ENCODE peak calls at places on chromosomes 6 and 20, in eight cellular contexts. P, C, V, Z, U, S, I and J are unnamed samples.

GRCh38 chr20:56187791-56188190 is 60.7 kb upstream of the MC3R start:
- DNase-seq in P (no peak), C (no peak), V (no peak), Z (no peak), U (no peak), S (no peak), I (no peak), J (no peak)

GRCh38 chr20:43925786-43926185 is 11.1 kb downstream of the TOX2 start:
- DNase-seq in P (no peak), C (no peak), V (peak), Z (no peak), U (peak), S (no peak), I (no peak), J (no peak)

GRCh38 chr6:64012351-64013060 is 376.9 kb downstream of the PHF3 start:
- DNase-seq in P (no peak), C (peak), V (no peak), Z (no peak), U (no peak), S (no peak), I (no peak), J (peak)

GRCh38 chr6:84280030-84280429 is 52.6 kb upstream of the CEP162 start:
- DNase-seq in P (no peak), C (no peak), V (no peak), Z (no peak), U (no peak), S (no peak), I (no peak), J (no peak)

GRCh38 chr6:108561742-108562502 is 1.2 kb downstream of the FOXO3 start:
- DNase-seq in P (peak), C (peak), V (no peak), Z (peak), U (peak), S (peak), I (no peak), J (no peak)

GRCh38 chr6:39962831-39963230 is 28.6 kb upstream of the MOCS1 start:
- DNase-seq in P (no peak), C (no peak), V (no peak), Z (no peak), U (no peak), S (no peak), I (no peak), J (no peak)

GRCh38 chr6:3542032-3542640 is 85.3 kb upstream of the SLC22A23 start:
- DNase-seq in P (no peak), C (no peak), V (no peak), Z (no peak), U (no peak), S (no peak), I (no peak), J (no peak)

GRCh38 chr6:91718198-91718597 is 1131.3 kb upstream of the MAP3K7 start:
- DNase-seq in P (no peak), C (no peak), V (no peak), Z (no peak), U (no peak), S (no peak), I (no peak), J (peak)

GRCh38 chr6:166757226-166758135 is 130.4 kb upstream of the RPS6KA2 start:
- DNase-seq in P (no peak), C (no peak), V (no peak), Z (no peak), U (no peak), S (no peak), I (no peak), J (no peak)

GRCh38 chr6:143677891-143678737 is at the start of gene PHACTR2:
- DNase-seq in P (peak), C (peak), V (peak), Z (peak), U (peak), S (peak), I (peak), J (no peak)

GRCh38 chr6:110400208-110400607 is 15.2 kb downstream of the DDO start:
- DNase-seq in P (no peak), C (no peak), V (no peak), Z (no peak), U (no peak), S (no peak), I (no peak), J (no peak)

GRCh38 chr6:92706976-92707375 is 712.4 kb downstream of the EPHA7 start:
- DNase-seq in P (no peak), C (no peak), V (no peak), Z (no peak), U (no peak), S (no peak), I (no peak), J (no peak)

GRCh38 chr6:96197241-96197640 is 181.5 kb downstream of the FUT9 start:
- DNase-seq in P (no peak), C (no peak), V (no peak), Z (no peak), U (no peak), S (no peak), I (no peak), J (no peak)

GRCh38 chr6:89087881-89088280 is 7.3 kb downstream of the PNRC1 start:
- DNase-seq in P (no peak), C (no peak), V (no peak), Z (no peak), U (no peak), S (no peak), I (no peak), J (no peak)

GRCh38 chr6:160055378-160055777 is 66.2 kb upstream of the SLC22A1 start:
- DNase-seq in P (no peak), C (no peak), V (no peak), Z (no peak), U (no peak), S (no peak), I (peak), J (no peak)

GRCh38 chr6:112183271-112183671 is 71.1 kb downstream of the LAMA4 start:
- DNase-seq in P (no peak), C (no peak), V (no peak), Z (no peak), U (no peak), S (no peak), I (no peak), J (no peak)

GRCh38 chr6:111861321-111861938 is 11.8 kb downstream of the FYN start:
- DNase-seq in P (no peak), C (no peak), V (no peak), Z (no peak), U (no peak), S (no peak), I (no peak), J (no peak)

GRCh38 chr20:22717466-22717865 is 133.1 kb upstream of the FOXA2 start:
- DNase-seq in P (no peak), C (no peak), V (no peak), Z (no peak), U (no peak), S (no peak), I (no peak), J (no peak)

GRCh38 chr6:101806241-101806640 is 412.7 kb downstream of the GRIK2 start:
- DNase-seq in P (no peak), C (no peak), V (no peak), Z (no peak), U (no peak), S (no peak), I (no peak), J (no peak)

GRCh38 chr6:55578537-55579363 is at the start of gene HMGCLL1:
- DNase-seq in P (no peak), C (peak), V (no peak), Z (peak), U (peak), S (no peak), I (peak), J (no peak)

GRCh38 chr6:6883011-6883410 is 224.8 kb upstream of the RREB1 start:
- DNase-seq in P (no peak), C (no peak), V (no peak), Z (no peak), U (no peak), S (no peak), I (no peak), J (no peak)
- TF ChIP-seq CTCF in P (no peak), C (no peak), V (no peak), Z (no peak), U (no peak), S (no peak), I (no peak), J (no peak)

DNA sequence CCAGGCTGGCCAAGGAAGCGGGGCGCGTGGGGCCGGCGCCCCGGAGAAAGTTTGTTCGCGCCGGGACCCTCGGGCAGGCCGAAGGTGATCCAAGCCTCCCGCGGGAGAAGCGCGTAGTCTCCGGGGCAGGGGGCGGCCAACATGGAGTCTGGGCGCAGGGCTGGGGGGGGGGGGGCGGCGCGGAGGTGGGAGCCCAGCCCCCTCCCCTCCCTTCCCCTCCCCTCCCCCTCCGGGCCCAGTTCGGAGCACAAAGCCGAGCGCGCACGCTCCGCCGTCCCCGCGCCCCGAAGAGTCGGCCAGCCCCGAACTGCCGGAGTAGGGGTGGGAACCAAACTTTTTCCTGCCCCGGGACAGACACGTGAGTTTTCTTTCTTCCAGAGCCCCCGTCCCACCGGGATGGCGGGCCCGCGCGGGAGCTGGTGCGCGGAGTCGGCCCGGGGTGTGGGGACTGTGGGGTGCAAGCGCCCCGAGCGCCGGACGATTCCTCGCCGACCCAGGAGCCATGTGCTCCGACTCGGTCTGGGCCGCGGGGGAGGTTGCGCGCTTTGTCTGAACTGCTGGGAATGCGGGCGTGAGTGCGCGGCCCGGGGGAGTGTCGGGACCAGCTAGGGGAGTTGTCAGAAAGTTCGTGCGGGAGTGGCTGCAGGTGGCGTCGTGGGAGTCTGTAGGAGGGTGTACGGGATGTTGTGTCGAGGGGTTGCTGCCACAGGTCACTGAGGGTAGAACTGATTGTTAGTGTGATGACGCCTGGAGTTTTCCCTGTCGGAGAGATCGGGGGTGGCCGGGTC is 1.1 kb downstream of the TGIF2 start:
- DNase-seq in P (peak), C (peak), V (peak), Z (peak), U (peak), S (peak), I (no peak), J (peak)
- TF ChIP-seq CTCF in P (no peak), C (no peak), V (no peak), Z (no peak), U (no peak), S (no peak), I (no peak), J (no peak)

DNA sequence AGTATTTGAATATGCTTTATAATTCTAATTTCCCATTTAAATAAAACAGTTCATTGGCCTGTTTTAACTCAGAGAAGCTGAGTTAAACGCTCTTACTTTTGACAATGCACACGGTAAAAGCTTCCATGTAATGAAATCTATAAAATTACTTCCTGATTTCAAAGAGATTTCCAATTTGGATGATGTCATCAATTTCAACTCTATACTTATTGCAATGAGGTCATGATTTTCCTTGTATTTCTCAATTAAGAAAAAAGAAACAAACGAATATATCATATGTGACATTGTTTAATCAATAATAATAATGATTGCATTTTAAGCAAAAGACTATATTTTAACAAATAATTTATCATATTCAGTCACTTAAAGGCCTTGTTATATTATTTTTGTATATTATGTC is 926.1 kb upstream of the MANEA start:
- DNase-seq in P (no peak), C (no peak), V (no peak), Z (no peak), U (no peak), S (no peak), I (no peak), J (no peak)
- TF ChIP-seq CTCF in P (no peak), C (no peak), V (no peak), Z (no peak), U (no peak), S (no peak), I (no peak), J (no peak)

DNA sequence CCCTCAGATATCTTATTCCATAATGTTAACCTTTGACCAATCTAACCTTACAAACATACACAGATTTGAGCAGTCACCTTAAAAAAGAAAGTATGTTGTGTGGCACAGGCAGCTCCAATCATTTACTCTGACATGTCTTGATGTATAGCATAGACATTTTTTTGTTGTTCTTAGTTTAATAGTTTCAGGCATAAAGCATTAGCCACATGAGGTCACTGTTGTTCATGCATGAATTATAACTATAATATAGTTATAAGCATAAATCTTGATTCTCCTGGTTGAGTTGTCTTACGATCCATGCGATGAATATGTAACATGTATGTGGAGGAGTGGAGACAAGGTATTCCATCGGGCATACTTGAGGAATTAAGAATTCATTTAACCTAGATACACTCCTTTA is 26.1 kb upstream of the NKAIN2 start:
- DNase-seq in P (no peak), C (no peak), V (no peak), Z (no peak), U (no peak), S (no peak), I (no peak), J (no peak)
- TF ChIP-seq CTCF in P (no peak), C (no peak), V (no peak), Z (no peak), U (no peak), S (no peak), I (peak), J (no peak)

GRCh38 chr20:21493049-21493448 is 20.8 kb downstream of the NKX2-2 start:
- DNase-seq in P (no peak), C (no peak), V (no peak), Z (no peak), U (no peak), S (no peak), I (no peak), J (no peak)

DNA sequence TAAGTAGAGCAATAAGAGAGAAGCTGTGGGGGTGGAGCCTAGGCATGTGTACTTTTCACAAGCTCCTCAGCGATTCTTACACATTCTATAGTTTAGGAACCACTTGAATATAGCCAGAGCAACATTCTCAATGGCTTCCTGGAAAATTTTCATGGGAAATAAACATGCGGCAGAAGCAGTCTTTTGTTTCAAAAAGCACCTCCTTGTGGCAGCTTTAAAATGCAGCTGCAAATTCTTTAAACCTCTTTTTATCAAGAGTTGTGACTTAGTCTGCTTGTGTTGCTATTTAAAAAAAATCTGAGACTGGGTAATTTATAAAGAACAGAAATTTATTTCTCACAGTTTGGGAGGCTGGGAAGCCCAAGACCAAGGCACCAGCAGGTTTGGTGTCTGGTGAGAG is 23.8 kb downstream of the NKX2-2 start:
- DNase-seq in P (no peak), C (no peak), V (no peak), Z (no peak), U (no peak), S (no peak), I (no peak), J (no peak)
- TF ChIP-seq CTCF in P (no peak), C (peak), V (no peak), Z (no peak), U (no peak), S (no peak), I (peak), J (no peak)